ENCODE peak calls at places on chromosomes 12 and 14, in nine cellular contexts. One of them, this sample, is unnamed.

GRCh38 chr14:88786715-88787114 is 6.0 kb downstream of the EML5 start:
- DNase-seq in K562: no peak
- DNase-seq in astrocyte: no peak
- DNase-seq in ovary: no peak
- DNase-seq in tibial artery: no peak
- DNase-seq in IMR-90: no peak
- DNase-seq in thoracic aorta: no peak
- DNase-seq in effector memory CD4-positive, alpha-beta T cell: no peak
- DNase-seq in psoas muscle: no peak
- DNase-seq in this sample: no peak

GRCh38 chr12:112551681-112552080 is 132.9 kb downstream of the PTPN11 start:
- DNase-seq in psoas muscle: no peak
- DNase-seq in effector memory CD4-positive, alpha-beta T cell: no peak
- DNase-seq in thoracic aorta: no peak
- DNase-seq in tibial artery: no peak
- DNase-seq in K562: no peak
- DNase-seq in astrocyte: no peak
- DNase-seq in ovary: no peak
- DNase-seq in IMR-90: no peak
- DNase-seq in this sample: no peak

GRCh38 chr12:48954781-48955501 is 2.3 kb downstream of the ARF3 start:
- DNase-seq in psoas muscle: no peak
- DNase-seq in thoracic aorta: no peak
- DNase-seq in effector memory CD4-positive, alpha-beta T cell: no peak
- DNase-seq in astrocyte: no peak
- DNase-seq in K562: no peak
- DNase-seq in IMR-90: no peak
- DNase-seq in ovary: no peak
- DNase-seq in tibial artery: no peak
- DNase-seq in this sample: no peak

GRCh38 chr12:14362347-14362746 is 3.1 kb upstream of the ATF7IP start:
- DNase-seq in IMR-90: no peak
- DNase-seq in effector memory CD4-positive, alpha-beta T cell: no peak
- DNase-seq in ovary: no peak
- DNase-seq in thoracic aorta: no peak
- DNase-seq in K562: no peak
- DNase-seq in tibial artery: no peak
- DNase-seq in astrocyte: no peak
- DNase-seq in psoas muscle: no peak
- DNase-seq in this sample: no peak

GRCh38 chr12:56763753-56764657 is 881 bp downstream of the HSD17B6 start:
- DNase-seq in tibial artery: no peak
- DNase-seq in K562: no peak
- DNase-seq in ovary: no peak
- DNase-seq in psoas muscle: no peak
- DNase-seq in IMR-90: peak; percentile 82
- DNase-seq in astrocyte: peak; percentile 52
- DNase-seq in thoracic aorta: no peak
- DNase-seq in effector memory CD4-positive, alpha-beta T cell: no peak
- DNase-seq in this sample: no peak

GRCh38 chr12:15563683-15564082 is 225.5 kb downstream of the EPS8 start:
- DNase-seq in IMR-90: peak; percentile 68
- DNase-seq in ovary: no peak
- DNase-seq in tibial artery: peak; percentile 29
- DNase-seq in psoas muscle: no peak
- DNase-seq in K562: no peak
- DNase-seq in effector memory CD4-positive, alpha-beta T cell: no peak
- DNase-seq in astrocyte: peak; percentile 54
- DNase-seq in thoracic aorta: no peak
- DNase-seq in this sample: peak; percentile 76

GRCh38 chr12:108305520-108305919 is 33.6 kb downstream of the CMKLR1 start:
- DNase-seq in K562: peak; percentile 15
- DNase-seq in ovary: peak; percentile 80
- DNase-seq in effector memory CD4-positive, alpha-beta T cell: no peak
- DNase-seq in thoracic aorta: peak; percentile 87
- DNase-seq in IMR-90: peak; percentile 71
- DNase-seq in astrocyte: peak; percentile 84
- DNase-seq in psoas muscle: peak; percentile 92
- DNase-seq in tibial artery: peak; percentile 96
- DNase-seq in this sample: peak; percentile 80

GRCh38 chr14:76909266-76909665 is 83.1 kb downstream of the LRRC74A start:
- DNase-seq in tibial artery: no peak
- DNase-seq in IMR-90: no peak
- DNase-seq in thoracic aorta: no peak
- DNase-seq in astrocyte: peak; percentile 31
- DNase-seq in effector memory CD4-positive, alpha-beta T cell: no peak
- DNase-seq in ovary: no peak
- DNase-seq in psoas muscle: no peak
- DNase-seq in K562: no peak
- DNase-seq in this sample: no peak

GRCh38 chr12:71780207-71780822 is 25.7 kb downstream of the RAB21 start:
- DNase-seq in psoas muscle: no peak
- DNase-seq in tibial artery: no peak
- DNase-seq in astrocyte: no peak
- DNase-seq in K562: peak; percentile 35
- DNase-seq in IMR-90: peak; percentile 50
- DNase-seq in effector memory CD4-positive, alpha-beta T cell: no peak
- DNase-seq in thoracic aorta: no peak
- DNase-seq in ovary: peak; percentile 47
- DNase-seq in this sample: no peak

GRCh38 chr12:120944645-120945217 is 33.6 kb upstream of the HNF1A start:
- DNase-seq in astrocyte: no peak
- DNase-seq in K562: peak; percentile 63
- DNase-seq in IMR-90: peak; percentile 18
- DNase-seq in tibial artery: peak; percentile 56
- DNase-seq in psoas muscle: peak; percentile 43
- DNase-seq in effector memory CD4-positive, alpha-beta T cell: peak; percentile 9
- DNase-seq in thoracic aorta: no peak
- DNase-seq in ovary: peak; percentile 29
- DNase-seq in this sample: no peak

GRCh38 chr12:20629414-20630156 is 65.5 kb upstream of the SLCO1C1 start:
- DNase-seq in ovary: peak; percentile 20
- DNase-seq in tibial artery: peak; percentile 25
- DNase-seq in effector memory CD4-positive, alpha-beta T cell: no peak
- DNase-seq in K562: no peak
- DNase-seq in IMR-90: peak; percentile 21
- DNase-seq in thoracic aorta: no peak
- DNase-seq in astrocyte: peak; percentile 76
- DNase-seq in psoas muscle: peak; percentile 5
- DNase-seq in this sample: peak; percentile 76

GRCh38 chr14:67359319-67359774 is 257 bp downstream of the ATP6V1D start:
- DNase-seq in ovary: no peak
- DNase-seq in psoas muscle: peak; percentile 34
- DNase-seq in thoracic aorta: no peak
- DNase-seq in tibial artery: no peak
- DNase-seq in IMR-90: peak; percentile 63
- DNase-seq in K562: peak; percentile 16
- DNase-seq in effector memory CD4-positive, alpha-beta T cell: no peak
- DNase-seq in astrocyte: peak; percentile 52
- DNase-seq in this sample: no peak

GRCh38 chr14:74029136-74029535 is 10.0 kb downstream of the BBOF1 start:
- DNase-seq in IMR-90: no peak
- DNase-seq in psoas muscle: no peak
- DNase-seq in effector memory CD4-positive, alpha-beta T cell: no peak
- DNase-seq in astrocyte: no peak
- DNase-seq in tibial artery: no peak
- DNase-seq in ovary: no peak
- DNase-seq in K562: no peak
- DNase-seq in thoracic aorta: no peak
- DNase-seq in this sample: no peak

GRCh38 chr14:74035556-74035955 is 16.4 kb downstream of the BBOF1 start:
- DNase-seq in K562: no peak
- DNase-seq in effector memory CD4-positive, alpha-beta T cell: no peak
- DNase-seq in ovary: no peak
- DNase-seq in psoas muscle: no peak
- DNase-seq in IMR-90: peak; percentile 80
- DNase-seq in tibial artery: no peak
- DNase-seq in astrocyte: peak; percentile 43
- DNase-seq in thoracic aorta: no peak
- DNase-seq in this sample: no peak

GRCh38 chr14:74038015-74038859 is 19.1 kb downstream of the BBOF1 start:
- DNase-seq in effector memory CD4-positive, alpha-beta T cell: no peak
- DNase-seq in K562: peak; percentile 28
- DNase-seq in psoas muscle: no peak
- DNase-seq in ovary: no peak
- DNase-seq in astrocyte: peak; percentile 32
- DNase-seq in thoracic aorta: no peak
- DNase-seq in IMR-90: peak; percentile 64
- DNase-seq in tibial artery: no peak
- DNase-seq in this sample: no peak

GRCh38 chr14:74034572-74034971 is 15.4 kb downstream of the BBOF1 start:
- DNase-seq in K562: no peak
- DNase-seq in astrocyte: no peak
- DNase-seq in tibial artery: no peak
- DNase-seq in ovary: no peak
- DNase-seq in thoracic aorta: no peak
- DNase-seq in effector memory CD4-positive, alpha-beta T cell: no peak
- DNase-seq in psoas muscle: no peak
- DNase-seq in IMR-90: no peak
- DNase-seq in this sample: no peak
- H3K4me3 ChIP-seq in K562: no peak overlapping the region
- H3K4me3 ChIP-seq in astrocyte: no peak overlapping the region
- H3K4me3 ChIP-seq in tibial artery: no peak overlapping the region
- H3K4me3 ChIP-seq in ovary: no peak overlapping the region
- H3K4me3 ChIP-seq in thoracic aorta: no peak overlapping the region
- H3K4me3 ChIP-seq in effector memory CD4-positive, alpha-beta T cell: no peak overlapping the region
- H3K4me3 ChIP-seq in psoas muscle: no peak overlapping the region
- H3K4me3 ChIP-seq in IMR-90: no peak overlapping the region
- H3K4me3 ChIP-seq in this sample: no peak overlapping the region

GRCh38 chr12:113683566-113683965 is 211.9 kb upstream of the LHX5 start:
- DNase-seq in psoas muscle: no peak
- DNase-seq in astrocyte: no peak
- DNase-seq in thoracic aorta: no peak
- DNase-seq in IMR-90: no peak
- DNase-seq in tibial artery: no peak
- DNase-seq in effector memory CD4-positive, alpha-beta T cell: no peak
- DNase-seq in K562: no peak
- DNase-seq in ovary: no peak
- DNase-seq in this sample: no peak
- H3K4me1 ChIP-seq in psoas muscle: no peaks in the 10 kb centered on the region
- H3K4me1 ChIP-seq in astrocyte: no peaks in the 10 kb centered on the region
- H3K4me1 ChIP-seq in thoracic aorta: no peaks in the 10 kb centered on the region
- H3K4me1 ChIP-seq in IMR-90: no peaks in the 10 kb centered on the region
- H3K4me1 ChIP-seq in tibial artery: no peaks in the 10 kb centered on the region
- H3K4me1 ChIP-seq in effector memory CD4-positive, alpha-beta T cell: no peaks in the 10 kb centered on the region
- H3K4me1 ChIP-seq in K562: peaks cover 14% of the 10 kb centered on the region
- H3K4me1 ChIP-seq in ovary: no peaks in the 10 kb centered on the region
- H3K4me1 ChIP-seq in this sample: no peaks in the 10 kb centered on the region

DNA sequence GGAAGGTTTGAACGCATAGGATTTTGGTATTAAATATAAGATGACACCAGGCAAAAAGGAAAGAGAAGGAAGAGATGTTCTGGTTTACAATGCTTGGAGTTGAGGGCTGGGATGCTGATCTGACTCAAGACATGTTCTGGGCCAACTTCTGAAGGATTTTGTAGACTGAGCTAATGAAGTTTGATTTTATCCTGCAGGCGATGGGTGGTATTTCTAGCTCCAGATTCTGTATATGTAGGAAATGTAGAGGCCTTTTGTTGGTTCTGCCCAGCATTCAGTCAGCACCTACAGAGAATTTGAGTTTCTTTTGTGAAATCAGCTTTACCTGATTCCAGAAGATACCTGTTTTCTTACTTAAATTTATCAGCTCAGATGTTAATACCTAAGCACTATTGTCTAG is 48.2 kb downstream of the VEZT start:
- DNase-seq in astrocyte: no peak
- DNase-seq in K562: no peak
- DNase-seq in effector memory CD4-positive, alpha-beta T cell: no peak
- DNase-seq in tibial artery: no peak
- DNase-seq in IMR-90: no peak
- DNase-seq in ovary: no peak
- DNase-seq in psoas muscle: no peak
- DNase-seq in thoracic aorta: no peak
- DNase-seq in this sample: no peak
- H3K27ac ChIP-seq in astrocyte: no peak overlapping the region
- H3K27ac ChIP-seq in K562: no peak overlapping the region
- H3K27ac ChIP-seq in effector memory CD4-positive, alpha-beta T cell: no peak overlapping the region
- H3K27ac ChIP-seq in tibial artery: no peak overlapping the region
- H3K27ac ChIP-seq in IMR-90: no peak overlapping the region
- H3K27ac ChIP-seq in ovary: no peak overlapping the region
- H3K27ac ChIP-seq in psoas muscle: no peak overlapping the region
- H3K27ac ChIP-seq in thoracic aorta: no peak overlapping the region
- H3K27ac ChIP-seq in this sample: no peak overlapping the region

GRCh38 chr12:50032516-50033316 is 7.4 kb upstream of the RACGAP1 start:
- DNase-seq in IMR-90: no peak
- DNase-seq in tibial artery: no peak
- DNase-seq in effector memory CD4-positive, alpha-beta T cell: no peak
- DNase-seq in ovary: no peak
- DNase-seq in thoracic aorta: no peak
- DNase-seq in astrocyte: no peak
- DNase-seq in psoas muscle: no peak
- DNase-seq in K562: peak; percentile 47
- DNase-seq in this sample: no peak
- H3K4me3 ChIP-seq in IMR-90: no peak overlapping the region
- H3K4me3 ChIP-seq in tibial artery: peak overlapping the region; percentile 14
- H3K4me3 ChIP-seq in effector memory CD4-positive, alpha-beta T cell: no peak overlapping the region
- H3K4me3 ChIP-seq in ovary: no peak overlapping the region
- H3K4me3 ChIP-seq in thoracic aorta: peak overlapping the region; percentile 62
- H3K4me3 ChIP-seq in astrocyte: no peak overlapping the region
- H3K4me3 ChIP-seq in psoas muscle: peak overlapping the region; percentile 38
- H3K4me3 ChIP-seq in K562: no peak overlapping the region
- H3K4me3 ChIP-seq in this sample: peak overlapping the region; percentile 12

DNA sequence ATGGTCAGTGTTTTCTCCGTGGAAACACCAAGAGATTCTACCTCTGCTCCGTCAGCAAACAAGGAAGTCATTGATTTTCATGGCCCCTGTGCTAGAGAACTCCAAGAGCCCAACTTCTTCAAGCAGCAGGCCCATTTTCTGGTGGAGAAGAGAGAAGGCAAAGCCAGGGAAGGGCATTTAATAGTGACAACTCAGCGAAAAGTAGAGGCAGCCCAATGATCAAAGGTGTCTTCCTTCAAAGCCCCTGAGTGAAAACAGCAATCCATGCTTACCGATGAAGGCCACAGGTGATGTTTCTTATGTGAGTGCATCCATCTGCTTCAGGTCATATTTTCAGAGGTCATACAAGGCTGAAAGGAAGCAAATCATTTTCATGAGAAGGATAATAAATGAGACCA is 77.3 kb downstream of the VCPKMT start:
- DNase-seq in astrocyte: no peak
- DNase-seq in thoracic aorta: no peak
- DNase-seq in psoas muscle: no peak
- DNase-seq in ovary: no peak
- DNase-seq in tibial artery: no peak
- DNase-seq in effector memory CD4-positive, alpha-beta T cell: no peak
- DNase-seq in K562: no peak
- DNase-seq in IMR-90: no peak
- DNase-seq in this sample: no peak
- H3K4me1 ChIP-seq in astrocyte: peaks cover 35% of the 10 kb centered on the region
- H3K4me1 ChIP-seq in thoracic aorta: peaks cover 30% of the 10 kb centered on the region
- H3K4me1 ChIP-seq in psoas muscle: no peaks in the 10 kb centered on the region
- H3K4me1 ChIP-seq in ovary: no peaks in the 10 kb centered on the region
- H3K4me1 ChIP-seq in tibial artery: peaks cover 22% of the 10 kb centered on the region
- H3K4me1 ChIP-seq in effector memory CD4-positive, alpha-beta T cell: peaks cover 56% of the 10 kb centered on the region
- H3K4me1 ChIP-seq in K562: peaks cover 29% of the 10 kb centered on the region
- H3K4me1 ChIP-seq in IMR-90: peaks cover 25% of the 10 kb centered on the region
- H3K4me1 ChIP-seq in this sample: peaks cover 20% of the 10 kb centered on the region